ENCODE peak calls at places on chromosomes 6 and 20, in seven cellular contexts. P, M, X, S, A, C and H are unnamed samples.

GRCh38 chr6:148429423-148429822 is 86.8 kb downstream of the SASH1 start:
- DNase-seq in M (no peak), A (no peak), P (no peak), C (no peak), S (no peak), X (no peak), H (no peak)

GRCh38 chr20:54820392-54820791 is 345.0 kb downstream of the DOK5 start:
- DNase-seq in M (no peak), S (no peak), C (no peak), P (no peak), X (no peak), A (no peak), H (no peak)

GRCh38 chr6:30570263-30570662 is 979 bp upstream of the ABCF1 start:
- DNase-seq in P (no peak), C (no peak), M (no peak), X (no peak), A (no peak), S (no peak), H (no peak)

GRCh38 chr20:17558154-17558940 is 11.5 kb upstream of the DSTN start:
- DNase-seq in A (no peak), M (peak), C (no peak), S (no peak), P (no peak), X (no peak), H (no peak)

GRCh38 chr6:154230910-154231595 is 125.5 kb downstream of the IPCEF1 start:
- DNase-seq in C (no peak), X (no peak), S (no peak), A (no peak), P (no peak), M (no peak), H (no peak)

GRCh38 chr20:47669157-47669425 is 116.2 kb downstream of the SULF2 start:
- DNase-seq in M (no peak), P (no peak), C (no peak), S (no peak), A (no peak), X (no peak), H (no peak)

GRCh38 chr6:126632271-126632670 is 292.4 kb downstream of the CENPW start:
- DNase-seq in C (no peak), S (no peak), X (no peak), P (no peak), M (no peak), A (no peak), H (no peak)

GRCh38 chr6:154920502-154921200 is 74.5 kb upstream of the TIAM2 start:
- DNase-seq in X (no peak), M (no peak), C (no peak), P (no peak), S (no peak), A (no peak), H (no peak)

GRCh38 chr6:140319209-140319608 is 944.8 kb upstream of the CITED2 start:
- DNase-seq in X (no peak), C (no peak), M (no peak), S (no peak), P (no peak), A (no peak), H (no peak)

GRCh38 chr20:13220194-13220856 is 749 bp upstream of the ISM1 start:
- DNase-seq in C (peak), P (no peak), A (peak), X (no peak), M (peak), S (peak), H (no peak)
- TF ChIP-seq CTCF in C (no peak), P (no peak), A (no peak), X (no peak), M (no peak), S (no peak), H (no peak)

GRCh38 chr20:24918579-24919566 is 30.2 kb upstream of the CST7 start:
- DNase-seq in S (peak), M (no peak), P (no peak), X (no peak), C (no peak), A (no peak), H (no peak)
- TF ChIP-seq CTCF in S (no peak), M (no peak), P (no peak), X (no peak), C (no peak), A (peak), H (no peak)

DNA sequence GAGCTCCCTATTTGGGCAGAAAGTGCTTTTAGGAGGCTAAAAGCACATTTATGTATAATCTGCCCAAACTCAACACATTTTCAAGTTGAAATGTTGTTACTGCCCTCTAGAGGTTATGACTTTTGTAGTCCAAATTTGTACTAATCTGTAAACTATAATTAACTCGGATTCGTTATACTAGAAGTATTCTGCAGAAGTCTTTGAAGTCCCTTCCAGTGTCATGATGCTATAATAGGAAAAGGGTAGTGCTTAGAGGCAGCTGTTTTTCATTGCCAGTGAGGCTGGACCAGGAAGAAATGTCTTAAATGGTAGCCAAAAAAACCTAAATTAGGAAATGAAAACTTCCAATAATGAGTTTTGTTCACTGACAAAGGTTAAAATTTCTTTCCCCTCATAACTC is 44.8 kb upstream of the EMILIN3 start:
- DNase-seq in C (no peak), S (no peak), M (no peak), X (no peak), A (no peak), P (no peak), H (no peak)
- TF ChIP-seq CTCF in C (peak), S (peak), M (peak), X (no peak), A (peak), P (peak), H (no peak)

GRCh38 chr20:7272512-7272911 is 505.0 kb downstream of the BMP2 start:
- DNase-seq in P (no peak), S (no peak), A (no peak), M (no peak), C (no peak), X (no peak), H (no peak)
- TF ChIP-seq CTCF in P (peak), S (no peak), A (peak), M (no peak), C (no peak), X (no peak), H (peak)

GRCh38 chr6:156416392-156416791 is 360.8 kb upstream of the ARID1B start:
- DNase-seq in M (no peak), X (no peak), C (no peak), S (no peak), P (no peak), A (no peak), H (no peak)
- TF ChIP-seq CTCF in M (no peak), X (no peak), C (no peak), S (no peak), P (no peak), A (no peak), H (no peak)

GRCh38 chr6:43723737-43724295 is 36.2 kb upstream of the MRPS18A start:
- DNase-seq in M (no peak), C (peak), X (peak), S (peak), P (no peak), A (peak), H (no peak)
- TF ChIP-seq CTCF in M (peak), C (no peak), X (peak), S (peak), P (no peak), A (peak), H (peak)

DNA sequence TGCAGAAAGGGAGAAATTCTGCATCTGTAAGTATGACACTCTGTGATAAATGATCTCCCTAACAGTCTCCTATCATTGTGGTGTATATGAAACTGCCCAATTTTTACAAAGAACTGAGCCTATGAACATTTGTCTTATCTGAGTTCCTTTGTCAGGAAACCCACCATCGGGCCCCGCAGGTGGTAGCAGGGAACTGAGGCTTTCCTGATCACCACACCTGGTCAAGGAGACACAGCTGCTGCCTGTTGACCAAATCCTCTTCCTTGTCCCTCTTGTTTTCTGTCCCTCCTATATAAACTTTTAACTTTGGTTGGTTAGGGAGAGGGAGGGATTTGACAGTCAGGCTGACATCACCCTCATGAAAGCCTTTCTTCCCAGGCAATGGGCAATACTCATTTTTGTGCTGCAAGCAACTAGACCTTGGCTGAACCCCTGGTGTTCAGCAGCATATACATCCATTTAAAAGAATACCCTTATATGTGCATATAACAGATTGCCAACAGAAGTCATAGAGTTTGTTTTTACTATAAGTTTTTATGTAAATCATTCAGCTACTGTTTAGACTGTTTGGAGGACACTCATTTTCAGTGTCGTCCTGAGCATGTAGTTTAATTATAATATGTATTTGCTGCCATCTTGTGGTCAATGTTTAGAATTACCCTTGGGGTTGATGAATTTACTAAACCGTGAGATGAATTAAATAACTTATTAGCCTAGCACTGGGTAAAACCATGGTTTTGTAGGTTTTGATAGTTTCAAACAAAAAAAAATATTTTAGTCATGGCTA is 17.0 kb downstream of the CRISP1 start:
- DNase-seq in M (no peak), X (no peak), C (no peak), P (no peak), A (no peak), S (no peak), H (no peak)
- TF ChIP-seq CTCF in M (peak), X (peak), C (peak), P (peak), A (peak), S (peak), H (peak)

GRCh38 chr6:19812512-19813119 is 24.6 kb upstream of the ID4 start:
- DNase-seq in X (no peak), S (no peak), P (no peak), C (peak), A (no peak), M (no peak), H (no peak)
- TF ChIP-seq CTCF in X (no peak), S (peak), P (peak), C (peak), A (peak), M (peak), H (peak)

GRCh38 chr6:158593670-158594069 is 33.8 kb downstream of the TMEM181 start:
- DNase-seq in X (no peak), S (no peak), M (no peak), C (no peak), A (no peak), P (no peak), H (no peak)

GRCh38 chr6:158596861-158597260 is 37.0 kb downstream of the TMEM181 start:
- DNase-seq in X (no peak), M (no peak), S (no peak), A (no peak), C (no peak), P (peak), H (peak)

GRCh38 chr6:158591134-158591809 is 31.4 kb downstream of the TMEM181 start:
- DNase-seq in S (no peak), C (no peak), X (no peak), P (no peak), M (no peak), A (no peak), H (no peak)

GRCh38 chr6:158597565-158597964 is 37.7 kb downstream of the TMEM181 start:
- DNase-seq in S (no peak), M (no peak), C (no peak), P (no peak), A (no peak), X (no peak), H (no peak)

GRCh38 chr6:158595223-158595622 is 35.3 kb downstream of the TMEM181 start:
- DNase-seq in S (no peak), A (no peak), X (no peak), P (no peak), M (no peak), C (peak), H (no peak)
- TF ChIP-seq CTCF in S (peak), A (no peak), X (no peak), P (no peak), M (no peak), C (peak), H (peak)

GRCh38 chr6:34151321-34152041 is 5.6 kb upstream of the GRM4 start:
- DNase-seq in X (no peak), C (no peak), A (no peak), S (peak), M (no peak), P (peak), H (peak)
- TF ChIP-seq CTCF in X (no peak), C (no peak), A (no peak), S (no peak), M (no peak), P (no peak), H (no peak)